ENCODE peak calls at places on chromosomes 7 and 10, in five cellular contexts. V, R, L, G and F are unnamed samples.

GRCh38 chr7:117873056-117873932 is at the start of gene CTTNBP2:
- DNase-seq in R (peak), V (no peak), L (no peak), G (no peak), F (peak)

GRCh38 chr10:73467210-73467609 is 28.6 kb downstream of the PPP3CB start:
- DNase-seq in G (no peak), V (no peak), R (no peak), L (no peak), F (peak)

GRCh38 chr7:117949232-117949631 is 76.0 kb upstream of the CTTNBP2 start:
- DNase-seq in G (no peak), L (no peak), V (no peak), R (no peak), F (no peak)

GRCh38 chr7:36186841-36187240 is 33.8 kb downstream of the EEPD1 start:
- DNase-seq in L (no peak), G (no peak), R (no peak), V (no peak), F (no peak)

GRCh38 chr7:129785457-129786178 is 167.1 kb downstream of the UBE2H start:
- DNase-seq in G (no peak), R (no peak), V (no peak), L (no peak), F (peak)

GRCh38 chr10:88819290-88819689 is 16.8 kb downstream of the LIPM start:
- DNase-seq in L (no peak), R (peak), V (no peak), G (no peak), F (no peak)

GRCh38 chr10:24383681-24384106 is 174.8 kb downstream of the KIAA1217 start:
- DNase-seq in G (peak), V (peak), R (peak), L (peak), F (peak)

GRCh38 chr10:123445336-123445735 is 220.8 kb upstream of the GPR26 start:
- DNase-seq in V (no peak), G (no peak), R (no peak), L (no peak), F (peak)

GRCh38 chr7:158284617-158285382 is 302.8 kb downstream of the PTPRN2 start:
- DNase-seq in L (no peak), R (no peak), V (no peak), G (no peak), F (peak)

GRCh38 chr7:157347217-157347904 is 10.6 kb downstream of the DNAJB6 start:
- DNase-seq in G (no peak), V (no peak), R (peak), L (no peak), F (no peak)

GRCh38 chr7:157522189-157522588 is 185.4 kb downstream of the DNAJB6 start:
- DNase-seq in V (no peak), L (no peak), G (no peak), R (no peak), F (no peak)

GRCh38 chr10:19488592-19489280 is 327.5 kb upstream of the PLXDC2 start:
- DNase-seq in L (no peak), V (no peak), R (peak), G (no peak), F (no peak)

GRCh38 chr10:91167406-91167805 is 53.1 kb upstream of the PCGF5 start:
- DNase-seq in R (no peak), L (no peak), G (no peak), V (no peak), F (no peak)

GRCh38 chr10:128059915-128060314 is 66.3 kb downstream of the MKI67 start:
- DNase-seq in R (no peak), L (no peak), V (no peak), G (no peak), F (no peak)

GRCh38 chr10:61110188-61110844 is 166.3 kb upstream of the RHOBTB1 start:
- DNase-seq in L (no peak), V (no peak), G (no peak), R (peak), F (no peak)

GRCh38 chr10:133142523-133143199 is 17.4 kb upstream of the KNDC1 start:
- DNase-seq in R (no peak), V (no peak), G (no peak), L (no peak), F (no peak)

GRCh38 chr10:60031664-60032063 is 125.3 kb upstream of the CCDC6 start:
- DNase-seq in R (peak), G (no peak), L (no peak), V (no peak), F (no peak)

GRCh38 chr10:33136271-33136670 is 178.2 kb upstream of the ITGB1 start:
- DNase-seq in R (no peak), V (no peak), G (no peak), L (no peak), F (no peak)

GRCh38 chr7:89049043-89049442 is 253.5 kb upstream of the TEX47 start:
- DNase-seq in G (no peak), V (no peak), L (no peak), R (no peak), F (no peak)

GRCh38 chr10:91953600-91954140 is 30.1 kb downstream of the BTAF1 start:
- DNase-seq in V (no peak), R (peak), L (no peak), G (no peak), F (no peak)

GRCh38 chr10:131929122-131929845 is 28.5 kb downstream of the PPP2R2D start:
- DNase-seq in V (no peak), L (no peak), G (no peak), R (no peak), F (no peak)

GRCh38 chr10:70993051-70993450 is 104.7 kb upstream of the PCBD1 start:
- DNase-seq in V (no peak), R (no peak), L (no peak), G (no peak), F (no peak)

GRCh38 chr7:320297-320696 is 30.3 kb downstream of the FOXL3 start:
- DNase-seq in V (no peak), G (no peak), R (no peak), L (no peak), F (no peak)

GRCh38 chr7:93043393-93043985 is 74.3 kb downstream of the SAMD9 start:
- DNase-seq in G (no peak), R (peak), V (no peak), L (no peak), F (no peak)

GRCh38 chr7:47568569-47568968 is 13.3 kb downstream of the TNS3 start:
- DNase-seq in R (no peak), L (no peak), V (no peak), G (no peak), F (no peak)

GRCh38 chr10:111261066-111261465 is 184.2 kb downstream of the ADRA2A start:
- DNase-seq in V (no peak), R (no peak), G (no peak), L (no peak), F (no peak)

GRCh38 chr10:125020871-125021270 is 78.9 kb downstream of the ZRANB1 start:
- DNase-seq in G (no peak), R (no peak), V (no peak), L (no peak), F (no peak)

GRCh38 chr7:5396999-5397656 is 26.5 kb downstream of the TNRC18 start:
- DNase-seq in L (peak), V (peak), G (peak), R (peak), F (peak)

GRCh38 chr7:150341263-150342118 is at the start of gene RARRES2:
- DNase-seq in L (no peak), R (peak), V (no peak), G (no peak), F (no peak)